ENCODE peak calls at places on chromosomes 13 and 19, in nine cellular contexts. X is Calu3; W is NCI-H1417; Q is activated T-helper 9 cell treated with anti-CD3 and anti-CD28 coated beads, Interleukin-2, amount 50 U/mL, for 16 hours; V is transverse colon; I is PC-3; Z is glomerular endothelial cell; U is NCI-H1092 treated with DMSO at 0.1 percent for 48 hours; B is stimulated activated CD8-positive, alpha-beta memory T cell treated with anti-CD3 and anti-CD28 coated beads, Interleukin-4, amount 100 ng/mL, for 4 hours. D is an unnamed sample.

GRCh38 chr19:19470579-19470978 is 44.8 kb downstream of the TSSK6 start:
- DNase-seq in X (no peak), W (no peak), Q (no peak), V (no peak), I (no peak), Z (no peak), U (no peak), B (no peak), D (no peak)

GRCh38 chr13:41562083-41562482 is 104.7 kb downstream of the RGCC start:
- DNase-seq in X (no peak), W (no peak), Q (no peak), V (peak), I (no peak), Z (no peak), U (no peak), B (no peak), D (no peak)

GRCh38 chr19:47418595-47419036 is 711 bp downstream of the MEIS3 start:
- DNase-seq in X (no peak), W (peak), Q (no peak), V (no peak), I (no peak), Z (no peak), U (no peak), B (no peak), D (no peak)

GRCh38 chr13:95707035-95707434 is 30.1 kb downstream of the DNAJC3 start:
- DNase-seq in X (no peak), W (no peak), Q (no peak), V (no peak), I (no peak), Z (no peak), U (no peak), B (no peak), D (no peak)

GRCh38 chr19:50147462-50148423 is 15.3 kb downstream of the IZUMO2 start:
- DNase-seq in X (peak), W (peak), Q (peak), V (peak), I (peak), Z (peak), U (peak), B (peak), D (peak)

GRCh38 chr13:111323549-111323948 is 3.1 kb downstream of the TEX29 start:
- DNase-seq in X (no peak), W (no peak), Q (no peak), V (no peak), I (no peak), Z (no peak), U (no peak), B (no peak), D (no peak)

GRCh38 chr13:80508031-80508430 is 167.1 kb upstream of the SPRY2 start:
- DNase-seq in X (no peak), W (no peak), Q (no peak), V (no peak), I (no peak), Z (no peak), U (no peak), B (no peak), D (no peak)

GRCh38 chr13:110634558-110634957 is 19.2 kb downstream of the NAXD start:
- DNase-seq in X (no peak), W (no peak), Q (no peak), V (no peak), I (peak), Z (no peak), U (no peak), B (no peak), D (no peak)

GRCh38 chr19:18776288-18776594 is 14.9 kb downstream of the COMP start:
- DNase-seq in X (no peak), W (no peak), Q (no peak), V (no peak), I (peak), Z (no peak), U (no peak), B (no peak), D (no peak)

GRCh38 chr19:42092350-42092749 is 16.4 kb downstream of the ZNF574 start:
- DNase-seq in X (peak), W (peak), Q (no peak), V (peak), I (peak), Z (peak), U (peak), B (no peak), D (no peak)

GRCh38 chr13:25171517-25172302 is at the start of gene AMER2:
- DNase-seq in X (no peak), W (peak), Q (no peak), V (peak), I (no peak), Z (no peak), U (peak), B (no peak), D (peak)

GRCh38 chr19:44951179-44952159 is 3.7 kb upstream of the CLPTM1 start:
- DNase-seq in X (peak), W (peak), Q (peak), V (peak), I (peak), Z (peak), U (peak), B (peak), D (peak)

GRCh38 chr13:50521750-50522149 is 321.7 kb downstream of the DLEU7 start:
- DNase-seq in X (no peak), W (no peak), Q (no peak), V (no peak), I (no peak), Z (no peak), U (no peak), B (no peak), D (no peak)

GRCh38 chr19:4414144-4414799 is 11.8 kb downstream of the CHAF1A start:
- DNase-seq in X (no peak), W (no peak), Q (no peak), V (no peak), I (peak), Z (no peak), U (no peak), B (no peak), D (no peak)

GRCh38 chr19:2475018-2475701 is 767 bp upstream of the GADD45B start:
- DNase-seq in X (peak), W (peak), Q (peak), V (peak), I (peak), Z (no peak), U (no peak), B (peak), D (peak)

GRCh38 chr13:20636079-20636478 is 67.4 kb upstream of the IL17D start:
- DNase-seq in X (no peak), W (no peak), Q (no peak), V (no peak), I (no peak), Z (no peak), U (no peak), B (no peak), D (no peak)

GRCh38 chr19:3194703-3195087 is 9.0 kb downstream of the NCLN start:
- DNase-seq in X (no peak), W (no peak), Q (no peak), V (no peak), I (no peak), Z (no peak), U (no peak), B (no peak), D (no peak)

GRCh38 chr19:39411006-39411831 is 1.2 kb upstream of the PLEKHG2 start:
- DNase-seq in X (peak), W (no peak), Q (no peak), V (peak), I (no peak), Z (no peak), U (no peak), B (no peak), D (peak)

GRCh38 chr13:46663216-46663615 is 110.2 kb downstream of the LRCH1 start:
- DNase-seq in X (no peak), W (no peak), Q (no peak), V (no peak), I (no peak), Z (no peak), U (no peak), B (no peak), D (no peak)

GRCh38 chr13:25249001-25249543 is 38.2 kb downstream of the MTMR6 start:
- DNase-seq in X (no peak), W (no peak), Q (no peak), V (no peak), I (peak), Z (no peak), U (peak), B (no peak), D (no peak)

GRCh38 chr13:75079226-75079625 is 402.7 kb downstream of the TBC1D4 start:
- DNase-seq in X (no peak), W (no peak), Q (no peak), V (no peak), I (peak), Z (peak), U (no peak), B (no peak), D (no peak)

D was measured in pancreas.